ENCODE peak calls at places on chromosome 22, in four cellular contexts. N is IMR-90, O is GM12878, U is K562. G is an unnamed sample.
A peak's percentile ranks its signal among the peaks of the same experiment; 100 is the strongest.

GRCh38 chr22:41966607-41967240 is 2.5 kb upstream of the SEPTIN3 start:
- DNase-seq in N (peak; percentile 88), O (peak; percentile 54), U (peak; percentile 51), G (peak; percentile 72)

GRCh38 chr22:40046126-40046525 is 51.4 kb downstream of the FAM83F start:
- DNase-seq in N (no peak), O (no peak), U (no peak), G (no peak)

GRCh38 chr22:30460147-30460546 is 11.7 kb downstream of the SEC14L3 start:
- DNase-seq in N (no peak), O (no peak), U (no peak), G (no peak)

GRCh38 chr22:36110306-36110791 is 50.2 kb downstream of the APOL3 start:
- DNase-seq in N (no peak), O (no peak), U (no peak), G (no peak)

GRCh38 chr22:24270556-24271405 is at the start of gene SPECC1L:
- DNase-seq in N (peak; percentile 91), O (peak; percentile 71), U (peak; percentile 90), G (peak; percentile 96)

GRCh38 chr22:17802822-17803221 is 28.6 kb upstream of the BID start:
- DNase-seq in N (peak; percentile 17), O (no peak), U (peak; percentile 50), G (no peak)

GRCh38 chr22:32775957-32776356 is 25.5 kb upstream of the TIMP3 start:
- DNase-seq in N (no peak), O (no peak), U (peak; percentile 29), G (no peak)

GRCh38 chr22:35733036-35733435 is 15.4 kb downstream of the APOL5 start:
- DNase-seq in N (no peak), O (no peak), U (no peak), G (no peak)

GRCh38 chr22:45321827-45322226 is 12.1 kb downstream of the FAM118A start:
- DNase-seq in N (no peak), O (no peak), U (no peak), G (no peak)

GRCh38 chr22:23569291-23569690 is 10.8 kb downstream of the IGLL1 start:
- DNase-seq in N (no peak), O (no peak), U (no peak), G (no peak)

GRCh38 chr22:38312261-38312800 is 4.9 kb downstream of the CSNK1E start:
- DNase-seq in N (peak; percentile 42), O (no peak), U (no peak), G (no peak)

GRCh38 chr22:33577862-33578411 is 342.3 kb downstream of the LARGE1 start:
- DNase-seq in N (no peak), O (no peak), U (no peak), G (no peak)

GRCh38 chr22:19143967-19144400 is 467 bp downstream of the ESS2 start:
- DNase-seq in N (peak; percentile 18), O (no peak), U (peak; percentile 82), G (no peak)

GRCh38 chr22:24697671-24698082 is 76.8 kb downstream of the PIWIL3 start:
- DNase-seq in N (no peak), O (no peak), U (no peak), G (peak; percentile 51)

GRCh38 chr22:48357196-48357595 is 1470.5 kb downstream of the BRD1 start:
- DNase-seq in N (no peak), O (no peak), U (no peak), G (no peak)

GRCh38 chr22:39148727-39149535 is 3.5 kb downstream of the CBX7 start:
- DNase-seq in N (no peak), O (peak; percentile 69), U (no peak), G (peak; percentile 42)

GRCh38 chr22:19671316-19671715 is 43.0 kb upstream of the SEPTIN5 start:
- DNase-seq in N (no peak), O (no peak), U (no peak), G (no peak)

GRCh38 chr22:48262596-48263430 is 1500.4 kb downstream of the TBC1D22A start:
- DNase-seq in N (no peak), O (no peak), U (no peak), G (no peak)

GRCh38 chr22:24506802-24507438 is 11.8 kb downstream of the UPB1 start:
- DNase-seq in N (peak; percentile 45), O (no peak), U (no peak), G (peak; percentile 52)

GRCh38 chr22:23591203-23591791 is 11.2 kb upstream of the IGLL1 start:
- DNase-seq in N (peak; percentile 54), O (no peak), U (peak; percentile 60), G (peak; percentile 59)

GRCh38 chr22:20213833-20214708 is 54.0 kb downstream of the RTN4R start:
- DNase-seq in N (no peak), O (no peak), U (no peak), G (no peak)

GRCh38 chr22:16601437-16602223 is 9.0 kb upstream of the CCT8L2 start:
- DNase-seq in N (no peak), O (no peak), U (peak; percentile 92), G (no peak)

GRCh38 chr22:29230916-29231875 is 25.5 kb downstream of the EMID1 start:
- DNase-seq in N (no peak), O (no peak), U (no peak), G (no peak)

GRCh38 chr22:37258005-37258790 is 14.1 kb upstream of the RAC2 start:
- DNase-seq in N (peak; percentile 38), O (no peak), U (no peak), G (no peak)

GRCh38 chr22:24826710-24827285 is 20.8 kb downstream of the SGSM1 start:
- DNase-seq in N (no peak), O (no peak), U (no peak), G (no peak)

GRCh38 chr22:37760152-37760551 is 47.6 kb upstream of the GCAT start:
- DNase-seq in N (no peak), O (no peak), U (no peak), G (no peak)

GRCh38 chr22:25668437-25668836 is 73.6 kb upstream of the MYO18B start:
- DNase-seq in N (peak; percentile 52), O (no peak), U (no peak), G (peak; percentile 4)

GRCh38 chr22:22884888-22885840 is 2.5 kb upstream of the IGLL5 start:
- DNase-seq in N (no peak), O (no peak), U (no peak), G (no peak)

GRCh38 chr22:27510024-27510423 is 291.5 kb downstream of the MN1 start:
- DNase-seq in N (no peak), O (no peak), U (no peak), G (no peak)

GRCh38 chr22:48256041-48256739 is 1493.7 kb downstream of the TBC1D22A start:
- DNase-seq in N (no peak), O (no peak), U (no peak), G (no peak)

GRCh38 chr22:36454916-36455570 is 26.4 kb downstream of the TXN2 start:
- DNase-seq in N (peak; percentile 84), O (peak; percentile 50), U (peak; percentile 92), G (peak; percentile 92)

GRCh38 chr22:45996241-45997076 is 19.5 kb upstream of the WNT7B start:
- DNase-seq in N (peak; percentile 42), O (no peak), U (no peak), G (peak; percentile 77)

GRCh38 chr22:28012811-28013460 is 93.9 kb upstream of the PITPNB start:
- DNase-seq in N (no peak), O (no peak), U (no peak), G (no peak)

GRCh38 chr22:24086310-24086709 is 75.2 kb downstream of the CABIN1 start:
- DNase-seq in N (no peak), O (no peak), U (no peak), G (no peak)

GRCh38 chr22:39181778-39182177 is 29.3 kb upstream of the CBX7 start:
- DNase-seq in N (no peak), O (no peak), U (no peak), G (no peak)

GRCh38 chr22:27984723-27985122 is 65.7 kb upstream of the PITPNB start:
- DNase-seq in N (no peak), O (no peak), U (no peak), G (no peak)

GRCh38 chr22:42994917-42995562 is 19.9 kb downstream of the PACSIN2 start:
- DNase-seq in N (peak; percentile 94), O (peak; percentile 46), U (no peak), G (peak; percentile 66)
- TF ChIP-seq POLR2A in N (peak; percentile 57), O (no peak), U (no peak), G (no peak)

DNA sequence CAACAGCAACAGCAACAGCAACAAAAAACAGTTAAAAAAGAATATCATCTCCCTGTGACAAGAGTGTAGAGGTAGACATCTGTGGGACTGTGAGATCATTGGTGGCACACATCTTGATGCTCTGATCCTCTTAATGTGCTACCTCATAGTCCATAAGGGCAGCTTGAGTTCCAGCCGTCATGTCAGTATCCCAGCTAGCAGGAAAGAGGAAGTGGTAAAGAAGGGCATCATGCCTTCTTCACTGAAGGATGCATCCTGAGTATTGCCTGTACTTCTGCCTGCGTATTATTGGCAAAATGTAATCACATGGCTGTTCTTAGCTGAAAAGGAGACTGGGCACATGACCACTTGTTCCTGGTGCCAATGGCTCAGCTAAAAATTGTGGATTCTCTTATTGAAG is 314.3 kb downstream of the TBC1D22A start:
- DNase-seq in N (no peak), O (no peak), U (no peak), G (no peak)
- H3K9me3 ChIP-seq in N (peaks cover 14% of the 10 kb centered on the region), O (peaks cover 10% of the 10 kb centered on the region), U (no peaks in the 10 kb centered on the region), G (no peaks in the 10 kb centered on the region)

GRCh38 chr22:44159811-44160210 is 20.9 kb upstream of the PARVG start:
- DNase-seq in N (no peak), O (no peak), U (no peak), G (no peak)
- TF ChIP-seq FOS in N (no peak), O (no peak), U (no peak), G (no peak)

GRCh38 chr22:50486561-50487289 is at the start of gene MIOX:
- DNase-seq in N (no peak), O (no peak), U (peak; percentile 14), G (no peak)
- TF ChIP-seq POLR2A in N (no peak), O (no peak), U (no peak), G (no peak)